ENCODE peak calls at places on chromosomes 11 and 22, in five cellular contexts. X is neuronal stem cell, A is keratinocyte, I is neural progenitor cell, T is endothelial cell of umbilical vein. P is an unnamed sample.

GRCh38 chr11:11583801-11584445 is 37.9 kb downstream of the GALNT18 start:
- DNase-seq in X (no peak), A (no peak), I (no peak), T (no peak), P (no peak)

GRCh38 chr11:29985248-29985647 is 31.6 kb downstream of the KCNA4 start:
- DNase-seq in X (no peak), A (no peak), I (no peak), T (no peak), P (no peak)

GRCh38 chr22:46609175-46609690 is 11.0 kb upstream of the GRAMD4 start:
- DNase-seq in X (no peak), A (no peak), I (peak), T (no peak), P (no peak)

GRCh38 chr11:91538065-91538464 is 686.6 kb upstream of the FAT3 start:
- DNase-seq in X (no peak), A (no peak), I (no peak), T (no peak), P (no peak)

GRCh38 chr11:84289381-84289906 is 1003.3 kb upstream of the CCDC90B start:
- DNase-seq in X (no peak), A (peak), I (no peak), T (no peak), P (no peak)

GRCh38 chr22:23223566-23224317 is 43.4 kb downstream of the BCR start:
- DNase-seq in X (no peak), A (no peak), I (no peak), T (peak), P (no peak)

GRCh38 chr11:67303132-67303988 is at the start of gene SSH3:
- DNase-seq in X (peak), A (no peak), I (peak), T (peak), P (no peak)

GRCh38 chr22:40070701-40071100 is 75.9 kb downstream of the FAM83F start:
- DNase-seq in X (no peak), A (no peak), I (no peak), T (no peak), P (peak)

GRCh38 chr11:113160652-113161051 is 153.7 kb upstream of the TTC12 start:
- DNase-seq in X (no peak), A (no peak), I (no peak), T (no peak), P (no peak)

DNA sequence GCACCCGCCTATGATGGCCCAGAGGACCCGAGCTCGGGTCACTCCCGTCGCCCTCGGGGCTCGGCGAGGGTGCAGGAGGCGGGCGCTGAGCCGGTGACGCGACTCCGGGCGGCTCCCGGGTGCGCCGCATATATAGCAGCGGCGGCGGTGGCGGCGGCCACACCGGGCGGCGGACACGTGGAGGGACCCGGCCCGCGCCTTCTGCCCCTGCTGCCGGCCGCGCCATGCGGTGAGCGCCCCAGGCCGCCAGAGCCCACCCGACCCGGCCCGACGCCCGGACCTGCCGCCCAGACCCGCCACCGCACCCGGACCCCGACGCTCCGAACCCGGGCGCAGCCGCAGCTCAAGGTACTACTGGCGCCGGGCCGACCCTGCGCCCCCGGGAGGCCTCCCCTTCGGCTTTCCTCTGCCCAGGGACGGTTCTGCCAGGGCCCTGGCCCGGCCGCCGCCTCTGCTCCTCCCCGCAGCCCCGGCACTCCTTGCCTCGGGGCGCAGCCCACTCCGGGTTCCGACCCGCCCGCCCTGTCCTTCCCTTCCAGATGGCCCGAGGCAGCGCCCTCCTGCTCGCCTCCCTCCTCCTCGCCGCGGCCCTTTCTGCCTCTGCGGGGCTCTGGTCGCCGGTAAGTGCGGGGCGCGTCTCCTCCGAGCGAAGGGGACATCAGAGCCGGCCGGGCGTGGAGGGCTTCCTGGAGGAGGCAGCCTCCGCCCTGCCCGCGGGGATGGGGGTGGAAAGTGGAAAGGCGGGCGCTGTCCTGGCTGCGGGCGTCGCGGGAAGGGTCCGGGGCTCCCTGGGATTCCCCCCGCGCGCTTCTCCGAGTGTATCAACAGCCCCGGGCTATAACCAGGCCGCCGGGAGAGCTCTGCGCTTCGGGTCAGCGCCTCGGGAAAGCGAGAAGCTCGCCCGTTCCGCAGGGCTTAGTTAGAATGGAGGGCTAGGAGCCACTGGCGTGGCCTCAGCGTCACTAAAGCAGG is at the start of gene GAL:
- DNase-seq in X (no peak), A (no peak), I (peak), T (no peak), P (no peak)
- H2AFZ ChIP-seq in X (peak), A (peak), I (peak), T (peak), P (no peak)

DNA sequence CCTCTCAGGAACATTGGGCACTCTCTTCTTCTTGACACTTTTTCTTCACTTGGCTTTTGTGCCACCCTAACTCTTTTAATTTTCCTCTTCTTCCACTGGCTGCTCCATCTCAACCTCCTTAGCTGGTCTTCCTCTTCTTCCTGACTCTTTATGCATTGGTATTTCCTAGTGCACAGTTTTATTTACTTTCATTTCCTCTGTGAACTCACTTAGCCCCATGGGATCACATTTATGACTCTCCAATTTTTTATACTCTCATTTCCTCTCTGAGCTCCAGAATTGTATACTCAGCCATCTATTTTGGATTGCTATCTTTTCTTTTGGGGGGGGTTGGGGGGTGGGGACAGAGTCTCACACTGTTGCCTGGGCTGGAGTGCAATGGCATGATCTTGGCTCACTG is 38.5 kb upstream of the LARGE1 start:
- DNase-seq in X (no peak), A (no peak), I (no peak), T (no peak), P (peak)
- H2AFZ ChIP-seq in X (no peak), A (no peak), I (no peak), T (no peak), P (no peak)

GRCh38 chr11:37642321-37642720 is 1044.3 kb upstream of the RAG2 start:
- DNase-seq in X (no peak), A (no peak), I (no peak), T (no peak), P (no peak)

GRCh38 chr11:37643968-37644367 is 1045.9 kb upstream of the RAG2 start:
- DNase-seq in X (no peak), A (no peak), I (no peak), T (no peak), P (no peak)
- H2AFZ ChIP-seq in X (no peak), A (no peak), I (no peak), T (no peak), P (no peak)

DNA sequence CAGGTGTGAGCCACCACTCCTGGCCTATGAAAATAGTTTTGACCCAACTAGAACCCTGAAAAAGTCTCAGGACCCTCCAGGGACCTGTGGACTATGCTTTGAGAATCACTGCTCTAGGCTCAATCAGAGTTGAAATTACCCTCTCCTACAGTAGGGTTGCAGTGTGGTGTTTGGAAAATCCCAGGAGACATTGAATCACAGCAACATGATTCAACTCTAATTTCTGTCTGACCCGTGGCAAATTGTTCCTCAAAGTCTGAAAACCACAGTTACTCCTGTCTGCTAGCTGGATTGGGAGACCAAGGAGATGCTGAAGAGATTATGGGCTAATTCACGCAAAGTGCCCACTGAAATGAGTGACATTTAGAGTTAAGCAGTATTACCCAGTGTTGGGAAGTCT is 5.4 kb upstream of the MTMR3 start:
- DNase-seq in X (no peak), A (no peak), I (no peak), T (no peak), P (no peak)
- H2AFZ ChIP-seq in X (peak), A (no peak), I (no peak), T (no peak), P (no peak)

DNA sequence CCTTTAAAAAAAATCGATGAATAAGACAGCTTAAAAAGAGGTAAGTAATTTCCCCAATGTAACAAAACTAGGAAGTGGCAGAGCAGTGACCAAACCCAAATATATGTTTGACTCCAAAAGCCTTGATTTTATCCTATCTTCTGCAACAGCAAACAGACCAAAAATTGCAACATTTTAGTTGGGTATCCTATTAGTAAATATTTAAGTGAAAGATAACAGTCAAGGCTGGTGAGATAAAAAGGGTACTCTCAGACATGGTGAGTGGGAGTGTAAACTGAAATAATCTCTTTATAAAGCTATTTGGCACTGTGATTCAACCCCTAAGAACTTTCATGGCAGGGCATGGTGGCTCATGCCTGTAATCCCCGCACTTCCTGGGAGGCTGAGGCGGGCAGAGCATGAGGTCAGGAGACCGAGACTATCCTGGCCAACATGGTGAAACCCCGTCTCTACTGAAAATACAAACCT is 1.9 kb upstream of the RDX start:
- DNase-seq in X (no peak), A (no peak), I (no peak), T (no peak), P (no peak)
- H2AFZ ChIP-seq in X (no peak), A (no peak), I (no peak), T (no peak), P (no peak)

DNA sequence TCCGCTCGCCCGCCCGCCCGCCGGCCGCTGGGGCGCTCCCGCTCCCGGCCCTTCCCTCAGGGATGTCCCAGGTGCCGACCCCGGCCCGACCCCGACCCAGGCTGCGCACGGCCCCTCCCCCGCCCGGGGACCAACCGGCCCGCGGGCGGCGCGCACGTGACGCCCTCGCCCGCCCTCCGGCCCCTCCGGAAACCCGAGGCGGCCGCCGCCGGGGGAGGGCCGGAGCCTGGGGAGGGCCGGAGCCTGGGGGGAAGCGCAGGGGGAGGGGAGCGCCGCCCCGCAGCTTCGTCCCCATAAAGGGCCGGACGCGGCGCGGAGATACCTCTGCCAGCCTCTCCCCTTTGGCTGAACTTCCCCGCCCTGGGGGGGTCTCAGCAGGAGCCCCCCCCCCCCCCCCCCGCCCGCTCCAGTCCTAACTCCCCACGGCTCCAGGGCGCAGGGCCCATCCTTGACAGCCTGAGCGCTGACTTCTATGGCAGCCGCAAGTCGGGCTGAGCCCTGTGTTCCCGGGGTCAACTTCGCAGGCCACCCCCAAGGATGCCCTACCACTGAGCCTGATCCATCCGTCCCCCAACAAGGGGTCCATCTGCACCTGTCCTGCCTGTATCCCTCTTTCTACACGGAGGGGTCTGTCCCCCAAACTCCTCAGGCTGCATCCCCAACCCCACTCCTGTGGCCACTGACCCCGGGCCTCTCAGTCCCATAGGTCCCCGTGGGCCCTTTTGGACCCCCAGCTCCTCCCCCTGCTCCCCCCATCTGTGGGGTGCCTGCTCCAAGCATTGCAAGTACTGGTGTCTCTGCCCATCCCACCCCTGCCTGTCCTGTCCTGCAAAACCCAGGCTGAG is at the start of gene MAPK12:
- DNase-seq in X (peak), A (no peak), I (peak), T (peak), P (peak)
- H2AFZ ChIP-seq in X (peak), A (peak), I (peak), T (peak), P (no peak)

GRCh38 chr11:59173080-59173963 is 1.4 kb downstream of the DTX4 start:
- DNase-seq in X (no peak), A (no peak), I (peak), T (no peak), P (no peak)

GRCh38 chr11:59175104-59175503 is 3.2 kb downstream of the DTX4 start:
- DNase-seq in X (no peak), A (no peak), I (peak), T (no peak), P (no peak)

GRCh38 chr11:59172345-59173079 is 580 bp downstream of the DTX4 start:
- DNase-seq in X (no peak), A (no peak), I (peak), T (no peak), P (peak)

GRCh38 chr11:59174664-59175033 is 2.7 kb downstream of the DTX4 start:
- DNase-seq in X (no peak), A (peak), I (no peak), T (no peak), P (no peak)

GRCh38 chr11:59173964-59174663 is 2.2 kb downstream of the DTX4 start:
- DNase-seq in X (no peak), A (no peak), I (peak), T (no peak), P (no peak)
- H2AFZ ChIP-seq in X (no peak), A (peak), I (no peak), T (no peak), P (no peak)

DNA sequence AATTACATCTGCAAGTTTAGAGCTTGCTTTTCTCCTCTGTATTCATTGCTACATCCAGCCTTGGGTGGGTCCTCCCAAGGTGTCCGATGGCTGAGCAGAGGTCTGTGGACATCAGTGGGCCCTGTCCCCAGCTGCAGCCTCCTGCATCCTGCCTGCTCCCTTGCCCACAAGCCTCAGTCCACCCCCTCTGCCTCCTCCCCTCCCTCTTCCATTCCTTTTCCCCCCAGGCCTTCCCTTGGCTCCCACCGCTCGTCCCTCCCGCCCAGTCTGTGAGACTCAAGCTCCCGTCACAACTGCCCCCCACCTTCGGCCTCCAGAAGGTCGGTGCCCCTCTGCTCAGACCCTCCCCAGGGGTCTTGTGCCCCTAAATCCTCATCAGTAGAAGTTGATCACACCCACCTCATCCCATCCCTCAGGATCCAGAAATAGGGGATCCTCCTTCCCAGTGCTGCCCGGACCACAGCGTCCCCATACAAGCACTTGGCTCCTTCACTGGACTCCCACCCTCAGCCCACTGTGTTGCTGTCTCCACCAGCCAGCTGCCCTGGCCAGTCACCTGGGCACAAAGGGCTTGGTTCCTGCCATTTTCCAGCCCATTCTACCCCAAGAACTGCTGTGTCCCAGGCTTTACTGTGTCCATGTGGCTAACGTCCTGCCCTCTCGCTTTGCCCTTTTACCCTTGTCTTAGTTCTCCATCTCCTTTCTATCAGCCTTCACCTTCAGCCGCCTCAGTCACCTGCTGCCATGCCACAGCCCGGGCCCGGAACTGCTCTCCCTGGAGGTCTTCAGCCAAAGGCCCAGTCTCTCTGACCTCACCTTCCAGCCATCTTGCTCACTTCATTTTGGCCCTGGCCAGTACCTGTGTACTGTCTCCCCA is 2.2 kb upstream of the OMP start:
- DNase-seq in X (no peak), A (no peak), I (no peak), T (no peak), P (no peak)
- H2AFZ ChIP-seq in X (no peak), A (no peak), I (no peak), T (no peak), P (no peak)

P was measured in Karpas-422.